ENCODE peak calls at places on chromosome 9, in eight cellular contexts. W is brain microvascular endothelial cell, O is cardiac fibroblast, E is endothelial cell, R is heart right ventricle, X is nucleus accumbens, F is NCI-H1092 treated with DMSO at 0.1 percent for 48 hours, A is nephron progenitor cell. P is an unnamed sample.
A peak's percentile ranks its signal among the peaks of the same experiment; 100 is the strongest.

GRCh38 chr9:121434946-121435345 is 64.7 kb downstream of the GGTA1 start:
- DNase-seq in W (peak; percentile 64), O (peak; percentile 63), E (no peak), R (no peak), X (no peak), F (no peak), A (no peak), P (peak; percentile 82)

GRCh38 chr9:95409650-95410426 is 92.3 kb upstream of the FANCC start:
- DNase-seq in W (peak; percentile 19), O (peak; percentile 88), E (no peak), R (no peak), X (no peak), F (no peak), A (no peak), P (peak; percentile 96)

GRCh38 chr9:35105571-35106342 is 2.8 kb upstream of the STOML2 start:
- DNase-seq in W (no peak), O (no peak), E (no peak), R (no peak), X (no peak), F (no peak), A (no peak), P (no peak)

GRCh38 chr9:114682846-114683245 is 854 bp upstream of the TEX48 start:
- DNase-seq in W (peak; percentile 7), O (no peak), E (no peak), R (no peak), X (no peak), F (no peak), A (no peak), P (peak; percentile 49)

GRCh38 chr9:126965541-126966428 is 51.2 kb downstream of the RALGPS1 start:
- DNase-seq in W (peak; percentile 53), O (peak; percentile 81), E (peak; percentile 65), R (peak; percentile 52), X (peak; percentile 22), F (peak; percentile 11), A (peak; percentile 35), P (peak; percentile 77)

GRCh38 chr9:385818-386398 is 171.2 kb downstream of the DOCK8 start:
- DNase-seq in W (peak; percentile 55), O (peak; percentile 86), E (peak; percentile 64), R (peak; percentile 45), X (peak; percentile 20), F (peak; percentile 71), A (peak; percentile 65), P (peak; percentile 55)

GRCh38 chr9:98380065-98380681 is 124.7 kb upstream of the TBC1D2 start:
- DNase-seq in W (peak; percentile 46), O (peak; percentile 67), E (peak; percentile 39), R (no peak), X (no peak), F (no peak), A (peak; percentile 29), P (peak; percentile 45)

GRCh38 chr9:123111427-123111826 is 78.0 kb downstream of the GPR21 start:
- DNase-seq in W (no peak), O (no peak), E (no peak), R (no peak), X (no peak), F (no peak), A (no peak), P (no peak)

GRCh38 chr9:76818271-76818670 is 54.0 kb downstream of the PCA3 start:
- DNase-seq in W (peak; percentile 99), O (peak; percentile 97), E (no peak), R (peak; percentile 68), X (peak; percentile 27), F (no peak), A (no peak), P (peak; percentile 98)

GRCh38 chr9:13267743-13268142 is 11.7 kb downstream of the MPDZ start:
- DNase-seq in W (peak; percentile 84), O (peak; percentile 94), E (no peak), R (peak; percentile 10), X (no peak), F (no peak), A (no peak), P (peak; percentile 80)

GRCh38 chr9:96605328-96605727 is 14.3 kb downstream of the CDC14B start:
- DNase-seq in W (no peak), O (no peak), E (peak; percentile 7), R (peak; percentile 19), X (no peak), F (no peak), A (no peak), P (no peak)

GRCh38 chr9:111983484-111983908 is 86.9 kb downstream of the UGCG start:
- DNase-seq in W (no peak), O (no peak), E (no peak), R (no peak), X (no peak), F (no peak), A (no peak), P (no peak)

GRCh38 chr9:35757527-35758275 is 3.6 kb upstream of the MSMP start:
- DNase-seq in W (no peak), O (peak; percentile 11), E (no peak), R (no peak), X (no peak), F (peak; percentile 53), A (no peak), P (no peak)

GRCh38 chr9:22683393-22684075 is 236.9 kb downstream of the DMRTA1 start:
- DNase-seq in W (peak; percentile 8), O (peak; percentile 15), E (no peak), R (no peak), X (no peak), F (peak; percentile 66), A (no peak), P (peak; percentile 77)

GRCh38 chr9:21750021-21750735 is 52.3 kb upstream of the MTAP start:
- DNase-seq in W (peak; percentile 22), O (peak; percentile 58), E (no peak), R (no peak), X (no peak), F (no peak), A (no peak), P (peak; percentile 33)

GRCh38 chr9:129273941-129274709 is 96.1 kb upstream of the IER5L start:
- DNase-seq in W (no peak), O (no peak), E (no peak), R (peak; percentile 2), X (no peak), F (no peak), A (no peak), P (no peak)

GRCh38 chr9:108297025-108297424 is 558.8 kb downstream of the ACTL7B start:
- DNase-seq in W (no peak), O (peak; percentile 77), E (no peak), R (no peak), X (no peak), F (no peak), A (no peak), P (peak; percentile 98)

GRCh38 chr9:6414291-6414690 is 1.3 kb downstream of the UHRF2 start:
- DNase-seq in W (peak; percentile 32), O (peak; percentile 59), E (peak; percentile 7), R (no peak), X (no peak), F (peak; percentile 42), A (peak; percentile 10), P (peak; percentile 46)

GRCh38 chr9:130186839-130187522 is 14.8 kb downstream of the NCS1 start:
- DNase-seq in W (no peak), O (peak; percentile 54), E (no peak), R (no peak), X (no peak), F (no peak), A (no peak), P (peak; percentile 61)

GRCh38 chr9:96376926-96377874 is 6.3 kb downstream of the SLC35D2 start:
- DNase-seq in W (peak; percentile 8), O (peak; percentile 70), E (no peak), R (no peak), X (no peak), F (no peak), A (peak; percentile 10), P (peak; percentile 38)

GRCh38 chr9:108439967-108440366 is 415.8 kb downstream of the ACTL7B start:
- DNase-seq in W (peak; percentile 47), O (peak; percentile 62), E (no peak), R (no peak), X (no peak), F (no peak), A (no peak), P (peak; percentile 84)

GRCh38 chr9:120383999-120384924 is 195.7 kb downstream of the CDK5RAP2 start:
- DNase-seq in W (peak; percentile 39), O (peak; percentile 73), E (no peak), R (no peak), X (no peak), F (peak; percentile 83), A (no peak), P (peak; percentile 82)

P was measured in fibroblast of lung.